ENCODE peak calls at places on chromosomes 16 and 17, in five cellular contexts. One of them, this sample, is unnamed.

GRCh38 chr16:4263504-4264436 is 9.1 kb downstream of the TFAP4 start:
- DNase-seq in fibroblast of lung: peak; percentile 98
- DNase-seq in uterus: peak; percentile 92
- DNase-seq in ovary: peak; percentile 97
- DNase-seq in lung: peak; percentile 54
- DNase-seq in this sample: no peak

GRCh38 chr17:42201155-42201772 is 7.0 kb upstream of the GHDC start:
- DNase-seq in fibroblast of lung: no peak
- DNase-seq in ovary: no peak
- DNase-seq in uterus: no peak
- DNase-seq in lung: no peak
- DNase-seq in this sample: no peak

GRCh38 chr17:45370949-45371413 is 54.2 kb upstream of the MAP3K14 start:
- DNase-seq in lung: no peak
- DNase-seq in ovary: no peak
- DNase-seq in uterus: no peak
- DNase-seq in fibroblast of lung: peak; percentile 21
- DNase-seq in this sample: no peak

GRCh38 chr17:7555320-7555948 is 3.1 kb upstream of the TNFSF13 start:
- DNase-seq in uterus: no peak
- DNase-seq in fibroblast of lung: no peak
- DNase-seq in ovary: no peak
- DNase-seq in lung: no peak
- DNase-seq in this sample: no peak

GRCh38 chr17:74840989-74841666 is 18.6 kb downstream of the GRIN2C start:
- DNase-seq in uterus: peak; percentile 54
- DNase-seq in lung: peak; percentile 45
- DNase-seq in fibroblast of lung: peak; percentile 29
- DNase-seq in ovary: peak; percentile 62
- DNase-seq in this sample: peak; percentile 87

GRCh38 chr16:73176577-73177013 is 128.7 kb upstream of the ZFHX3 start:
- DNase-seq in fibroblast of lung: peak; percentile 96
- DNase-seq in lung: no peak
- DNase-seq in ovary: no peak
- DNase-seq in uterus: no peak
- DNase-seq in this sample: no peak

GRCh38 chr16:15924996-15925395 is 24.4 kb upstream of the ABCC1 start:
- DNase-seq in fibroblast of lung: no peak
- DNase-seq in ovary: no peak
- DNase-seq in uterus: no peak
- DNase-seq in lung: no peak
- DNase-seq in this sample: no peak

GRCh38 chr16:30065943-30066881 is 652 bp downstream of the ALDOA start:
- DNase-seq in uterus: peak; percentile 73
- DNase-seq in fibroblast of lung: peak; percentile 62
- DNase-seq in lung: peak; percentile 62
- DNase-seq in ovary: no peak
- DNase-seq in this sample: no peak

GRCh38 chr17:47775181-47775580 is 42.1 kb downstream of the TBX21 start:
- DNase-seq in lung: no peak
- DNase-seq in ovary: no peak
- DNase-seq in uterus: no peak
- DNase-seq in fibroblast of lung: no peak
- DNase-seq in this sample: no peak

GRCh38 chr17:80545499-80545826 is 825 bp downstream of the RPTOR start:
- DNase-seq in uterus: no peak
- DNase-seq in lung: no peak
- DNase-seq in fibroblast of lung: peak; percentile 10
- DNase-seq in ovary: no peak
- DNase-seq in this sample: no peak

GRCh38 chr17:80544655-80545498 is at the start of gene RPTOR:
- DNase-seq in ovary: peak; percentile 90
- DNase-seq in fibroblast of lung: peak; percentile 92
- DNase-seq in uterus: peak; percentile 86
- DNase-seq in lung: peak; percentile 91
- DNase-seq in this sample: peak; percentile 89

DNA sequence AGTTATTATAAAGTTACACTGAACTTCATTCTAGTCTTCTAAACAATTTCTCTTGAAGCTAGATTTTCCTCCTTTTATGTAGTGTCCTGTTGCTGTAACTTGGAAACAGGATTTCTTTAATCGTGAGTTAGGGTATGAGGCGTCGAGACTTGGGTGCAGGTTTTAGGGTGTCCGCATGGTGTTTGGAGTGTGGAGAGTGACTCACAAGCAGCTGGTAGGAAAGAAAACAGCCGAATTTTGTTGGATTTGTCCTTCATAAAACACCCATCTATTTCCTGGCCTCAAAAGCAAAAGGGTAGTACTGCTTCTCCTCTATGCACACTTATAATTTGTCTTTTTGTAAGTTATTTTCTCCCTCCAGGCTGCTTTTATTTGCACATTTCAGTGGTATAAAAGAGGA is 1.6 kb downstream of the RPTOR start:
- DNase-seq in ovary: no peak
- DNase-seq in lung: no peak
- DNase-seq in fibroblast of lung: no peak
- DNase-seq in uterus: no peak
- DNase-seq in this sample: no peak
- H3K4me3 ChIP-seq in ovary: no peak overlapping the region
- H3K4me3 ChIP-seq in lung: no peak overlapping the region
- H3K4me3 ChIP-seq in fibroblast of lung: peak overlapping the region; percentile 83
- H3K4me3 ChIP-seq in uterus: no peak overlapping the region
- H3K4me3 ChIP-seq in this sample: no peak overlapping the region

GRCh38 chr17:66715745-66716156 is 119.2 kb upstream of the CACNG5 start:
- DNase-seq in uterus: no peak
- DNase-seq in fibroblast of lung: peak; percentile 73
- DNase-seq in ovary: no peak
- DNase-seq in lung: no peak
- DNase-seq in this sample: peak; percentile 32

GRCh38 chr17:66715076-66715675 is 119.7 kb upstream of the CACNG5 start:
- DNase-seq in uterus: no peak
- DNase-seq in lung: no peak
- DNase-seq in fibroblast of lung: no peak
- DNase-seq in ovary: no peak
- DNase-seq in this sample: no peak

GRCh38 chr17:66720027-66720426 is 114.9 kb upstream of the CACNG5 start:
- DNase-seq in ovary: no peak
- DNase-seq in fibroblast of lung: no peak
- DNase-seq in uterus: no peak
- DNase-seq in lung: no peak
- DNase-seq in this sample: peak; percentile 21

GRCh38 chr17:66716236-66717026 is 118.5 kb upstream of the CACNG5 start:
- DNase-seq in ovary: no peak
- DNase-seq in fibroblast of lung: peak; percentile 43
- DNase-seq in lung: no peak
- DNase-seq in uterus: no peak
- DNase-seq in this sample: peak; percentile 53

GRCh38 chr17:66717680-66718079 is 117.2 kb upstream of the CACNG5 start:
- DNase-seq in fibroblast of lung: no peak
- DNase-seq in lung: peak; percentile 59
- DNase-seq in ovary: no peak
- DNase-seq in uterus: no peak
- DNase-seq in this sample: peak; percentile 30
- TF ChIP-seq CTCF in fibroblast of lung: no peak
- TF ChIP-seq CTCF in lung: no peak
- TF ChIP-seq CTCF in ovary: no peak
- TF ChIP-seq CTCF in uterus: no peak
- TF ChIP-seq CTCF in this sample: no peak

GRCh38 chr17:83174859-83175550 is 95.6 kb downstream of the METRNL start:
- DNase-seq in uterus: no peak
- DNase-seq in fibroblast of lung: no peak
- DNase-seq in ovary: no peak
- DNase-seq in lung: no peak
- DNase-seq in this sample: peak; percentile 36

GRCh38 chr17:83173180-83173996 is 94.0 kb downstream of the METRNL start:
- DNase-seq in lung: no peak
- DNase-seq in fibroblast of lung: no peak
- DNase-seq in ovary: peak; percentile 12
- DNase-seq in uterus: no peak
- DNase-seq in this sample: peak; percentile 32

GRCh38 chr17:83170571-83171260 is 91.3 kb downstream of the METRNL start:
- DNase-seq in ovary: no peak
- DNase-seq in fibroblast of lung: no peak
- DNase-seq in lung: peak; percentile 24
- DNase-seq in uterus: no peak
- DNase-seq in this sample: no peak

GRCh38 chr17:83173997-83174858 is 94.8 kb downstream of the METRNL start:
- DNase-seq in uterus: peak; percentile 12
- DNase-seq in lung: peak; percentile 28
- DNase-seq in ovary: peak; percentile 21
- DNase-seq in fibroblast of lung: no peak
- DNase-seq in this sample: peak; percentile 50

GRCh38 chr17:83171661-83172060 is 92.3 kb downstream of the METRNL start:
- DNase-seq in fibroblast of lung: no peak
- DNase-seq in lung: peak; percentile 23
- DNase-seq in ovary: peak; percentile 7
- DNase-seq in uterus: peak; percentile 9
- DNase-seq in this sample: peak; percentile 43
- H3K27me3 ChIP-seq in fibroblast of lung: no peaks in the 10 kb centered on the region
- H3K27me3 ChIP-seq in lung: no peaks in the 10 kb centered on the region
- H3K27me3 ChIP-seq in ovary: no peaks in the 10 kb centered on the region
- H3K27me3 ChIP-seq in uterus: no peaks in the 10 kb centered on the region
- H3K27me3 ChIP-seq in this sample: no peaks in the 10 kb centered on the region

DNA sequence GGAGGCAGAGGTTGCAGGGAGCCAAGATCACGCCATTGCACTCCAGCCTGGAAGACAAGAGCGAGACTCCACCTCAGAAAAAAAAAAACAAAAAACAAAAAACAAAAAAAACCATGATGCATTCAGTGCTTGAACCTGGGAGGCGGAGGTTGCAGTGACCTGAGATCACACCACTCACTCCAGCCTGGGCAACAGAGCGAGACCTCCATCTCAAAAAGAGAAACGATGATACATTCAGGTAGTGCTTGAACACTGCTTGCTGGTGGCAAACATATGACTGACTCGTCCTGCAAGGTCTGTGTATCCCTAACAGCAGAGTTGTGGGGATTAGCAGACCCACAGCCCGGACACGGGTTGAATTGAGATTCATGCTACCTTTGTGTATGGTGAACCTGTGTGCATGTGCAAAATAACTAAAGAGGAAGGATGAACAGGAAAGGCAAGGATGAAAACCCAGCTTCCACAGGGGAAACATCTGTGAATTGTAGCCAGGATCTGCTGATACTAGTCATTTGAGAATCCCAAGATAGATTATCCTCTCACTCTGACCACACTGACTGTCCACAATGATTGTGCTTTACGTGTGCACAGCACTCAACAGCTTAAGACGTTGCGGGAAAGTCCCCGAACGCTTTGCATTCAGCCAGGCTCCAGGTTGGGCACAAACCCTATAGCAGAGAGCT is 52.4 kb upstream of the MRPS23 start:
- DNase-seq in fibroblast of lung: no peak
- DNase-seq in ovary: no peak
- DNase-seq in lung: no peak
- DNase-seq in uterus: no peak
- DNase-seq in this sample: no peak
- H3K4me3 ChIP-seq in fibroblast of lung: no peak overlapping the region
- H3K4me3 ChIP-seq in ovary: no peak overlapping the region
- H3K4me3 ChIP-seq in lung: no peak overlapping the region
- H3K4me3 ChIP-seq in uterus: no peak overlapping the region
- H3K4me3 ChIP-seq in this sample: no peak overlapping the region

DNA sequence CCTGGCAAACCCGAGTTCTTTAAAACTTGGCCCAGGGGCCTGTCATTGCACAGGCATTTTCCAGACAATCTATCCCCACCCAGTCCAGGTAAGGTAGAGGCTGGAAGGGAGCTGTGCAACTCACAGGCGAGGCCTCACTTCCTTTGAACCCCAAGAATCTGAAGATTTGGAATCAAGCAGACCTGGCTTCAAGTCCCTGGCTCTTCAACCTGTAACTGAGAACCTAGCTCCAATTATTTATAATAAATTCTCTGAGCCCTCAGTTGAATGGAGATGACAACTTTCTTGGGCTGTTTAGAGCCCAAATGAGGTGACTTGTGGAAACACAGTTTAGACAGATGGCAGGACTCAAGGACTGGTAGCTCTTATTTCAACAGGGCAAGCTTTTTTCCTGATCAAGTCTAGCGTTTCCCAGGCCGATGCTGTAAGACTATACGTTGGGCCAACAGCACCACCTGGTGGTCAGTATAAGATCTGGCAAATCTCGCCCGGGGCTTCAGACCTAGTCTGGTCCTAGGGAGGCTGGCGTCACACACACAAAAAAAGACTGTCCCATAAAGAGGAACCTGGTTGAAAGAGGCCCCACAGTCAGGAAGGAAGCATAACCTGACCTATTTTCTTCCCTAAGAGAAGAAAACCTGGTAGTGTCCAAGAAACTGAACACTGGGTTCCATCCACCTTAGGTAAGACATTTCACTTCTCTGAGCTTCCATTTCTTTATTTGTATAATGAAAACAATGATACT is 117.9 kb downstream of the C17orf67 start:
- DNase-seq in fibroblast of lung: peak; percentile 85
- DNase-seq in uterus: peak; percentile 59
- DNase-seq in lung: peak; percentile 84
- DNase-seq in ovary: peak; percentile 59
- DNase-seq in this sample: peak; percentile 90
- TF ChIP-seq CTCF in fibroblast of lung: peak; percentile 91
- TF ChIP-seq CTCF in uterus: peak; percentile 56
- TF ChIP-seq CTCF in lung: peak; percentile 80
- TF ChIP-seq CTCF in ovary: peak; percentile 24
- TF ChIP-seq CTCF in this sample: peak; percentile 86

This sample was measured in right atrium auricular region.